ENCODE peak calls at places on chromosomes 6 and 20, in nine cellular contexts. N, U, D, M, Q, B, L, O and R are unnamed samples.

GRCh38 chr20:38932457-38933120 is 6.4 kb downstream of the FAM83D start:
- DNase-seq in N (no peak), U (no peak), D (peak), M (no peak), Q (no peak), B (no peak), L (no peak), O (peak), R (no peak)

GRCh38 chr6:90351696-90352095 is 55.1 kb upstream of the BACH2 start:
- DNase-seq in N (no peak), U (no peak), D (peak), M (peak), Q (no peak), B (no peak), L (no peak), O (no peak), R (no peak)

GRCh38 chr20:38935285-38935684 is 9.1 kb downstream of the FAM83D start:
- DNase-seq in N (no peak), U (no peak), D (no peak), M (no peak), Q (no peak), B (no peak), L (no peak), O (no peak), R (no peak)

GRCh38 chr6:170271771-170272314 is 19.0 kb downstream of the DLL1 start:
- DNase-seq in N (peak), U (peak), D (no peak), M (no peak), Q (no peak), B (no peak), L (peak), O (no peak), R (no peak)

GRCh38 chr6:56148488-56149190 is 98.7 kb downstream of the COL21A1 start:
- DNase-seq in N (no peak), U (no peak), D (peak), M (no peak), Q (no peak), B (no peak), L (no peak), O (no peak), R (no peak)

GRCh38 chr6:29743568-29743967 is 20.3 kb downstream of the HLA-F start:
- DNase-seq in N (no peak), U (no peak), D (no peak), M (no peak), Q (no peak), B (no peak), L (no peak), O (no peak), R (no peak)

GRCh38 chr6:47301441-47301840 is 8.3 kb downstream of the TNFRSF21 start:
- DNase-seq in N (no peak), U (no peak), D (no peak), M (no peak), Q (no peak), B (no peak), L (no peak), O (no peak), R (no peak)

GRCh38 chr20:23270427-23270911 is 80.1 kb upstream of the NXT1 start:
- DNase-seq in N (no peak), U (no peak), D (peak), M (no peak), Q (no peak), B (peak), L (no peak), O (peak), R (no peak)

GRCh38 chr6:89260832-89261231 is 43.7 kb upstream of the GABRR1 start:
- DNase-seq in N (no peak), U (no peak), D (no peak), M (peak), Q (peak), B (no peak), L (no peak), O (no peak), R (no peak)

GRCh38 chr6:42200035-42200434 is 5.3 kb upstream of the GUCA1B start:
- DNase-seq in N (no peak), U (no peak), D (peak), M (no peak), Q (no peak), B (no peak), L (no peak), O (peak), R (no peak)

GRCh38 chr6:80544500-80545055 is 438.1 kb downstream of the BCKDHB start:
- DNase-seq in N (no peak), U (no peak), D (no peak), M (no peak), Q (no peak), B (no peak), L (no peak), O (no peak), R (no peak)

GRCh38 chr20:63076421-63076820 is 69.7 kb upstream of the BHLHE23 start:
- DNase-seq in N (no peak), U (no peak), D (no peak), M (no peak), Q (no peak), B (no peak), L (no peak), O (no peak), R (no peak)

GRCh38 chr20:54044156-54044555 is 26.2 kb downstream of the BCAS1 start:
- DNase-seq in N (no peak), U (no peak), D (peak), M (no peak), Q (no peak), B (no peak), L (no peak), O (no peak), R (no peak)

GRCh38 chr20:24334830-24335229 is 134.6 kb upstream of the SYNDIG1 start:
- DNase-seq in N (no peak), U (no peak), D (no peak), M (no peak), Q (no peak), B (no peak), L (no peak), O (no peak), R (no peak)

GRCh38 chr6:169972736-169973135 is 221.3 kb downstream of the ERMARD start:
- DNase-seq in N (no peak), U (no peak), D (no peak), M (no peak), Q (no peak), B (no peak), L (no peak), O (no peak), R (no peak)

GRCh38 chr20:56373942-56374341 is 15.2 kb downstream of the FAM210B start:
- DNase-seq in N (no peak), U (no peak), D (peak), M (peak), Q (no peak), B (no peak), L (no peak), O (peak), R (no peak)

GRCh38 chr6:113591896-113592827 is 265.0 kb upstream of the MARCKS start:
- DNase-seq in N (no peak), U (no peak), D (peak), M (no peak), Q (peak), B (no peak), L (no peak), O (no peak), R (no peak)

GRCh38 chr20:61292821-61293612 is 41.0 kb downstream of the CDH4 start:
- DNase-seq in N (no peak), U (no peak), D (no peak), M (no peak), Q (no peak), B (no peak), L (no peak), O (no peak), R (no peak)

GRCh38 chr6:100730581-100730980 is 150.5 kb downstream of the ASCC3 start:
- DNase-seq in N (no peak), U (no peak), D (no peak), M (no peak), Q (peak), B (no peak), L (no peak), O (no peak), R (no peak)

GRCh38 chr6:138493413-138493812 is 5.9 kb downstream of the NHSL1 start:
- DNase-seq in N (no peak), U (no peak), D (peak), M (no peak), Q (no peak), B (no peak), L (no peak), O (no peak), R (no peak)

GRCh38 chr6:122322824-122323223 is 76.6 kb upstream of the HSF2 start:
- DNase-seq in N (no peak), U (no peak), D (peak), M (no peak), Q (no peak), B (no peak), L (no peak), O (no peak), R (no peak)

GRCh38 chr20:48676795-48677447 is 150.9 kb downstream of the PREX1 start:
- DNase-seq in N (no peak), U (no peak), D (no peak), M (no peak), Q (no peak), B (no peak), L (no peak), O (no peak), R (no peak)

GRCh38 chr20:54624701-54625472 is 149.5 kb downstream of the DOK5 start:
- DNase-seq in N (no peak), U (no peak), D (peak), M (no peak), Q (no peak), B (no peak), L (no peak), O (no peak), R (peak)

GRCh38 chr6:145669627-145670034 is 65.7 kb downstream of the EPM2A start:
- DNase-seq in N (no peak), U (no peak), D (peak), M (no peak), Q (no peak), B (no peak), L (no peak), O (peak), R (no peak)

GRCh38 chr6:158991017-158991723 is 8.8 kb downstream of the RSPH3 start:
- DNase-seq in N (no peak), U (no peak), D (no peak), M (no peak), Q (no peak), B (no peak), L (no peak), O (no peak), R (no peak)

GRCh38 chr6:34239893-34240292 is 3.2 kb downstream of the HMGA1 start:
- DNase-seq in N (no peak), U (no peak), D (no peak), M (no peak), Q (no peak), B (no peak), L (no peak), O (no peak), R (peak)

GRCh38 chr6:52152692-52153091 is 33.5 kb upstream of the IL17A start:
- DNase-seq in N (no peak), U (no peak), D (no peak), M (no peak), Q (no peak), B (no peak), L (no peak), O (no peak), R (no peak)

GRCh38 chr6:30988209-30988825 is 4.8 kb downstream of the MUC21 start:
- DNase-seq in N (no peak), U (no peak), D (no peak), M (no peak), Q (no peak), B (no peak), L (no peak), O (no peak), R (no peak)

GRCh38 chr6:16273266-16273665 is 34.9 kb downstream of the GMPR start:
- DNase-seq in N (no peak), U (no peak), D (peak), M (no peak), Q (no peak), B (no peak), L (no peak), O (peak), R (no peak)

GRCh38 chr6:39945626-39946025 is 11.4 kb upstream of the MOCS1 start:
- DNase-seq in N (no peak), U (no peak), D (no peak), M (no peak), Q (no peak), B (no peak), L (no peak), O (no peak), R (no peak)

GRCh38 chr6:142377112-142377848 is 75.5 kb downstream of the ADGRG6 start:
- DNase-seq in N (no peak), U (no peak), D (peak), M (no peak), Q (peak), B (peak), L (no peak), O (no peak), R (no peak)

GRCh38 chr6:56866917-56867522 is 87.9 kb upstream of the BEND6 start:
- DNase-seq in N (no peak), U (no peak), D (peak), M (no peak), Q (no peak), B (no peak), L (no peak), O (no peak), R (no peak)

GRCh38 chr20:59004493-59004762 is 2.6 kb downstream of the CTSZ start:
- DNase-seq in N (no peak), U (peak), D (no peak), M (no peak), Q (no peak), B (no peak), L (no peak), O (no peak), R (no peak)

GRCh38 chr6:35471836-35472345 is 3.7 kb downstream of the RPL10A start:
- DNase-seq in N (no peak), U (no peak), D (no peak), M (no peak), Q (no peak), B (no peak), L (no peak), O (no peak), R (no peak)

GRCh38 chr20:40868568-40869223 is 159.9 kb upstream of the TOP1 start:
- DNase-seq in N (no peak), U (no peak), D (peak), M (no peak), Q (no peak), B (no peak), L (no peak), O (peak), R (peak)

GRCh38 chr20:45826381-45827019 is 612 bp downstream of the TNNC2 start:
- DNase-seq in N (no peak), U (no peak), D (no peak), M (no peak), Q (no peak), B (no peak), L (no peak), O (no peak), R (no peak)

GRCh38 chr6:25801423-25801822 is 30.4 kb downstream of the SLC17A1 start:
- DNase-seq in N (no peak), U (no peak), D (no peak), M (no peak), Q (no peak), B (no peak), L (no peak), O (no peak), R (no peak)

GRCh38 chr20:41177636-41178035 is 40.3 kb downstream of the PLCG1 start:
- DNase-seq in N (no peak), U (no peak), D (peak), M (no peak), Q (no peak), B (no peak), L (no peak), O (peak), R (no peak)